ENCODE peak calls at places on chromosome 2, in ten cellular contexts. D, S, R, N, U, W, C, H, J and F are unnamed samples.

GRCh38 chr2:130728549-130729310 is at the start of gene GPR148:
- ATAC-seq in D (no peak), S (no peak), R (no peak), N (no peak), U (no peak), W (no peak), C (no peak), H (no peak), J (no peak), F (no peak)

GRCh38 chr2:137947714-137948336 is 16.4 kb upstream of the HNMT start:
- ATAC-seq in D (no peak), S (peak; percentile 76), R (peak; percentile 59), N (peak; percentile 88), U (peak; percentile 89), W (no peak), C (no peak), H (no peak), J (no peak), F (peak; percentile 92)

GRCh38 chr2:238151628-238152235 is 7.0 kb upstream of the ERFE start:
- ATAC-seq in D (no peak), S (no peak), R (no peak), N (no peak), U (no peak), W (no peak), C (no peak), H (no peak), J (no peak), F (no peak)

GRCh38 chr2:12017499-12018185 is 271.2 kb downstream of the LPIN1 start:
- ATAC-seq in D (no peak), S (no peak), R (no peak), N (no peak), U (no peak), W (no peak), C (no peak), H (no peak), J (no peak), F (no peak)

GRCh38 chr2:177783091-177783490 is 289.5 kb downstream of the PDE11A start:
- ATAC-seq in D (no peak), S (no peak), R (no peak), N (no peak), U (no peak), W (no peak), C (no peak), H (no peak), J (no peak), F (no peak)

GRCh38 chr2:97760480-97761049 is 47.2 kb downstream of the ZAP70 start:
- ATAC-seq in D (no peak), S (no peak), R (no peak), N (no peak), U (no peak), W (no peak), C (no peak), H (peak; percentile 31), J (no peak), F (no peak)

GRCh38 chr2:230713331-230714121 is 884 bp downstream of the CAB39 start:
- ATAC-seq in D (peak; percentile 31), S (peak; percentile 24), R (peak; percentile 63), N (peak; percentile 39), U (peak; percentile 38), W (peak; percentile 27), C (peak; percentile 39), H (peak; percentile 38), J (peak; percentile 6), F (peak; percentile 53)

GRCh38 chr2:189287982-189288494 is 108.5 kb upstream of the COL5A2 start:
- ATAC-seq in D (no peak), S (peak; percentile 91), R (peak; percentile 33), N (peak; percentile 80), U (peak; percentile 51), W (peak; percentile 47), C (peak; percentile 42), H (peak; percentile 70), J (no peak), F (peak; percentile 81)

GRCh38 chr2:227706859-227707258 is 11.0 kb downstream of the SLC19A3 start:
- ATAC-seq in D (no peak), S (no peak), R (peak; percentile 95), N (no peak), U (no peak), W (no peak), C (no peak), H (no peak), J (no peak), F (no peak)

GRCh38 chr2:71571945-71572344 is 118.6 kb downstream of the DYSF start:
- ATAC-seq in D (no peak), S (no peak), R (no peak), N (no peak), U (no peak), W (no peak), C (no peak), H (no peak), J (no peak), F (no peak)

GRCh38 chr2:12824771-12825363 is 108.1 kb downstream of the TRIB2 start:
- ATAC-seq in D (no peak), S (no peak), R (peak; percentile 40), N (no peak), U (peak; percentile 42), W (no peak), C (no peak), H (no peak), J (no peak), F (no peak)

GRCh38 chr2:144937899-144938298 is 418.0 kb upstream of the ZEB2 start:
- ATAC-seq in D (no peak), S (no peak), R (no peak), N (no peak), U (no peak), W (no peak), C (no peak), H (no peak), J (no peak), F (peak; percentile 42)

GRCh38 chr2:177405029-177405692 is 12.6 kb downstream of the AGPS start:
- ATAC-seq in D (no peak), S (peak; percentile 38), R (peak; percentile 66), N (no peak), U (no peak), W (no peak), C (no peak), H (no peak), J (no peak), F (no peak)

GRCh38 chr2:173130521-173131467 is 55.1 kb downstream of the MAP3K20 start:
- ATAC-seq in D (no peak), S (peak; percentile 72), R (no peak), N (peak; percentile 53), U (no peak), W (peak; percentile 51), C (no peak), H (no peak), J (no peak), F (peak; percentile 70)

GRCh38 chr2:20450201-20451108 is 3.6 kb downstream of the RHOB start:
- ATAC-seq in D (no peak), S (peak; percentile 13), R (no peak), N (peak; percentile 17), U (peak; percentile 0), W (no peak), C (no peak), H (no peak), J (no peak), F (peak; percentile 53)

GRCh38 chr2:196914867-196915465 is 11.5 kb downstream of the PGAP1 start:
- ATAC-seq in D (peak; percentile 96), S (no peak), R (peak; percentile 65), N (no peak), U (no peak), W (peak; percentile 92), C (peak; percentile 94), H (peak; percentile 98), J (peak; percentile 49), F (no peak)

GRCh38 chr2:68643874-68644485 is 601 bp downstream of the PROKR1 start:
- ATAC-seq in D (no peak), S (peak; percentile 43), R (no peak), N (peak; percentile 31), U (no peak), W (no peak), C (no peak), H (no peak), J (no peak), F (no peak)

GRCh38 chr2:235689427-235689853 is 195.6 kb downstream of the AGAP1 start:
- ATAC-seq in D (no peak), S (no peak), R (peak; percentile 69), N (no peak), U (no peak), W (no peak), C (no peak), H (no peak), J (no peak), F (no peak)

GRCh38 chr2:120231974-120232635 is 8.9 kb upstream of the TMEM185B start:
- ATAC-seq in D (peak; percentile 89), S (peak; percentile 36), R (peak; percentile 78), N (no peak), U (peak; percentile 78), W (peak; percentile 91), C (peak; percentile 91), H (peak; percentile 91), J (peak; percentile 90), F (no peak)

GRCh38 chr2:100615471-100615870 is 52.7 kb downstream of the PDCL3 start:
- ATAC-seq in D (no peak), S (peak; percentile 47), R (no peak), N (no peak), U (no peak), W (no peak), C (no peak), H (no peak), J (no peak), F (no peak)

GRCh38 chr2:219497495-219498279 is 1.0 kb upstream of the GMPPA start:
- ATAC-seq in D (no peak), S (peak; percentile 84), R (peak; percentile 82), N (peak; percentile 87), U (peak; percentile 85), W (peak; percentile 7), C (no peak), H (peak; percentile 16), J (peak; percentile 7), F (peak; percentile 79)

GRCh38 chr2:64133828-64134227 is 10.4 kb downstream of the PELI1 start:
- ATAC-seq in D (no peak), S (no peak), R (peak; percentile 46), N (no peak), U (no peak), W (no peak), C (no peak), H (no peak), J (no peak), F (peak; percentile 57)

GRCh38 chr2:122885436-122885835 is 1130.0 kb downstream of the TSN start:
- ATAC-seq in D (no peak), S (no peak), R (no peak), N (no peak), U (no peak), W (no peak), C (no peak), H (no peak), J (no peak), F (no peak)

GRCh38 chr2:10405441-10405840 is 42.7 kb downstream of the ODC1 start:
- ATAC-seq in D (no peak), S (peak; percentile 61), R (no peak), N (peak; percentile 72), U (peak; percentile 39), W (no peak), C (no peak), H (no peak), J (no peak), F (peak; percentile 80)

GRCh38 chr2:106058469-106059137 is 135.5 kb downstream of the UXS1 start:
- ATAC-seq in D (no peak), S (no peak), R (no peak), N (no peak), U (no peak), W (peak; percentile 62), C (peak; percentile 38), H (peak; percentile 67), J (no peak), F (no peak)

GRCh38 chr2:45759310-45759851 is 107.9 kb downstream of the PRKCE start:
- ATAC-seq in D (no peak), S (no peak), R (no peak), N (no peak), U (no peak), W (no peak), C (no peak), H (no peak), J (no peak), F (peak; percentile 87)

GRCh38 chr2:33042819-33043218 is 96.1 kb downstream of the LTBP1 start:
- ATAC-seq in D (no peak), S (no peak), R (no peak), N (no peak), U (no peak), W (no peak), C (no peak), H (no peak), J (no peak), F (peak; percentile 47)

GRCh38 chr2:213253162-213253561 is 31.1 kb upstream of the SPAG16 start:
- ATAC-seq in D (no peak), S (no peak), R (no peak), N (no peak), U (no peak), W (no peak), C (no peak), H (no peak), J (no peak), F (no peak)